ENCODE peak calls at places on chromosomes 11 and 22, in six cellular contexts. X is fibroblast of villous mesenchyme, W is BJ, J is kidney, K is HFFc6, N is ascending aorta. Z is an unnamed sample.

GRCh38 chr11:129967996-129968395 is 34.6 kb downstream of the PRDM10 start:
- DNase-seq in X (no peak), W (no peak), J (no peak), K (no peak), N (no peak), Z (no peak)

GRCh38 chr11:118740892-118741291 is 50.1 kb downstream of the DDX6 start:
- DNase-seq in X (peak; percentile 13), W (no peak), J (no peak), K (peak; percentile 29), N (no peak), Z (no peak)

GRCh38 chr11:111949519-111950426 is 12.6 kb downstream of the DIXDC1 start:
- DNase-seq in X (no peak), W (no peak), J (no peak), K (no peak), N (no peak), Z (no peak)

GRCh38 chr22:44201556-44202129 is 20.9 kb downstream of the PARVG start:
- DNase-seq in X (no peak), W (no peak), J (peak; percentile 56), K (no peak), N (no peak), Z (no peak)

GRCh38 chr22:29480512-29481264 is 670 bp downstream of the NEFH start:
- DNase-seq in X (peak; percentile 59), W (no peak), J (no peak), K (no peak), N (no peak), Z (no peak)

GRCh38 chr22:48340727-48341709 is 1486.7 kb downstream of the BRD1 start:
- DNase-seq in X (no peak), W (no peak), J (peak; percentile 40), K (no peak), N (no peak), Z (no peak)

GRCh38 chr22:44445307-44445680 is 52.7 kb downstream of the RTL6 start:
- DNase-seq in X (no peak), W (no peak), J (peak; percentile 38), K (no peak), N (no peak), Z (no peak)

GRCh38 chr22:29670615-29671014 is 49.2 kb upstream of the CABP7 start:
- DNase-seq in X (no peak), W (no peak), J (no peak), K (no peak), N (no peak), Z (no peak)

GRCh38 chr11:10920205-10920604 is 62.4 kb upstream of the ZBED5 start:
- DNase-seq in X (peak; percentile 93), W (no peak), J (no peak), K (peak; percentile 51), N (no peak), Z (no peak)

GRCh38 chr11:13963949-13964770 is 1.6 kb downstream of the SPON1 start:
- DNase-seq in X (no peak), W (no peak), J (peak; percentile 84), K (no peak), N (no peak), Z (no peak)

GRCh38 chr22:44531487-44531886 is 33.5 kb upstream of the RTL6 start:
- DNase-seq in X (no peak), W (no peak), J (no peak), K (no peak), N (no peak), Z (no peak)

GRCh38 chr11:44208976-44209603 is 100.8 kb downstream of the ALX4 start:
- DNase-seq in X (no peak), W (no peak), J (no peak), K (no peak), N (no peak), Z (no peak)

GRCh38 chr11:69461272-69461962 is 20.0 kb upstream of the LINC01488 start:
- DNase-seq in X (no peak), W (no peak), J (peak; percentile 29), K (no peak), N (no peak), Z (no peak)

GRCh38 chr22:38347944-38348750 is 30.9 kb upstream of the CSNK1E start:
- DNase-seq in X (no peak), W (no peak), J (peak; percentile 67), K (peak; percentile 39), N (no peak), Z (no peak)

GRCh38 chr11:125165111-125165663 is 636 bp downstream of the PKNOX2 start:
- DNase-seq in X (peak; percentile 33), W (no peak), J (peak; percentile 83), K (no peak), N (no peak), Z (no peak)

GRCh38 chr22:44329179-44329796 is 16.5 kb upstream of the SHISAL1 start:
- DNase-seq in X (no peak), W (no peak), J (no peak), K (no peak), N (no peak), Z (no peak)

GRCh38 chr22:44359496-44360110 is 46.9 kb upstream of the SHISAL1 start:
- DNase-seq in X (no peak), W (no peak), J (peak; percentile 47), K (no peak), N (no peak), Z (no peak)

GRCh38 chr22:32206774-32207758 is 2.2 kb upstream of the RFPL2 start:
- DNase-seq in X (peak; percentile 5), W (no peak), J (no peak), K (no peak), N (no peak), Z (no peak)

GRCh38 chr22:44047891-44048301 is 23.8 kb downstream of the PARVB start:
- DNase-seq in X (no peak), W (no peak), J (no peak), K (no peak), N (no peak), Z (no peak)

GRCh38 chr22:41022470-41023298 is 69.7 kb upstream of the EP300 start:
- DNase-seq in X (peak; percentile 94), W (no peak), J (peak; percentile 98), K (peak; percentile 74), N (peak; percentile 59), Z (peak; percentile 75)

GRCh38 chr11:11349870-11350325 is 3.2 kb downstream of the CSNK2A3 start:
- DNase-seq in X (peak; percentile 90), W (peak; percentile 56), J (no peak), K (peak; percentile 61), N (no peak), Z (peak; percentile 16)

GRCh38 chr22:40666151-40666848 is 13.0 kb upstream of the MCHR1 start:
- DNase-seq in X (no peak), W (peak; percentile 75), J (no peak), K (no peak), N (no peak), Z (peak; percentile 41)

GRCh38 chr11:20451568-20451967 is 64.1 kb downstream of the PRMT3 start:
- DNase-seq in X (peak; percentile 50), W (peak; percentile 21), J (no peak), K (no peak), N (no peak), Z (no peak)

GRCh38 chr11:68214173-68215086 is 1.3 kb upstream of the KMT5B start:
- DNase-seq in X (no peak), W (no peak), J (peak; percentile 86), K (no peak), N (no peak), Z (no peak)

GRCh38 chr22:25013634-25014033 is 61.1 kb downstream of the KIAA1671 start:
- DNase-seq in X (peak; percentile 78), W (no peak), J (no peak), K (peak; percentile 33), N (no peak), Z (no peak)

GRCh38 chr11:86571273-86571948 is 101.0 kb downstream of the ME3 start:
- DNase-seq in X (peak; percentile 20), W (no peak), J (no peak), K (no peak), N (no peak), Z (no peak)

GRCh38 chr22:39634530-39635399 is 64.2 kb downstream of the CACNA1I start:
- DNase-seq in X (peak; percentile 59), W (peak; percentile 6), J (no peak), K (peak; percentile 72), N (no peak), Z (peak; percentile 28)

GRCh38 chr11:71240061-71240690 is 12.2 kb downstream of the SHANK2 start:
- DNase-seq in X (no peak), W (no peak), J (no peak), K (no peak), N (no peak), Z (no peak)

GRCh38 chr11:106304274-106304673 is 226.8 kb downstream of the AASDHPPT start:
- DNase-seq in X (peak; percentile 16), W (no peak), J (no peak), K (peak; percentile 28), N (no peak), Z (no peak)

GRCh38 chr11:66288866-66289547 is at the start of gene YIF1A:
- DNase-seq in X (peak; percentile 100), W (peak; percentile 98), J (peak; percentile 100), K (peak; percentile 100), N (peak; percentile 98), Z (peak; percentile 99)
- TF ChIP-seq CTCF in X (no peak), W (no peak), J (no peak), K (peak; percentile 50), N (no peak), Z (no peak)

DNA sequence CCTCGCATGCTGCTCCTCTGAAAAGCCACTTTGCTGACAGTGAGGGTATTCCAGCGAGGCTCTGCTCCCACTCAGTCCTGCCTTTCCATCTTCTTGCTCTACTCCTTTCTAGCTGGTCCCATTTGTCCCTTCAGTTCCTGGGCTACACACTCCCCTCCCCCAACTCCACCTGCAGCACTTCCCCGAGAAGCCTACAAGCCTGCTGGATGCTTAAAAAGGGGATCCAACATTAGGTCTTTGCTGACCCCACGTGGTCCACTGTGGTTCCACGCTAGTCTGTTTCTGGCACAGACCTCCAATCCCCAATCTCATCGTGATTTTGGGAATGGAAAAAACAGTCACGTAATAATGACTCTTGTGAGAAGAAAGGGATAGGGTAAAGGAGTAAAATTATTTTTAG is 121.6 kb upstream of the SNX19 start:
- DNase-seq in X (no peak), W (no peak), J (no peak), K (no peak), N (no peak), Z (no peak)
- TF ChIP-seq CTCF in X (peak; percentile 32), W (no peak), J (no peak), K (no peak), N (no peak), Z (no peak)

GRCh38 chr11:96052921-96053631 is 129.2 kb upstream of the MTMR2 start:
- DNase-seq in X (peak; percentile 48), W (no peak), J (no peak), K (peak; percentile 62), N (no peak), Z (no peak)

GRCh38 chr11:96051820-96052219 is 127.9 kb upstream of the MTMR2 start:
- DNase-seq in X (no peak), W (no peak), J (no peak), K (no peak), N (no peak), Z (no peak)

GRCh38 chr11:96054870-96055705 is 131.2 kb upstream of the MTMR2 start:
- DNase-seq in X (peak; percentile 62), W (no peak), J (no peak), K (peak; percentile 53), N (no peak), Z (no peak)

GRCh38 chr11:96049426-96049825 is 125.5 kb upstream of the MTMR2 start:
- DNase-seq in X (peak; percentile 72), W (no peak), J (no peak), K (peak; percentile 36), N (no peak), Z (no peak)

GRCh38 chr11:96050435-96051182 is 126.7 kb upstream of the MTMR2 start:
- DNase-seq in X (peak; percentile 92), W (no peak), J (no peak), K (peak; percentile 78), N (no peak), Z (no peak)
- TF ChIP-seq CTCF in X (peak; percentile 15), W (no peak), J (no peak), K (peak; percentile 50), N (no peak), Z (no peak)

GRCh38 chr11:31809857-31810778 is 1.0 kb downstream of the PAX6 start:
- DNase-seq in X (peak; percentile 32), W (no peak), J (peak; percentile 75), K (no peak), N (no peak), Z (no peak)
- TF ChIP-seq CTCF in X (no peak), W (no peak), J (no peak), K (no peak), N (no peak), Z (no peak)